ENCODE peak calls at places on chromosome X, in seven cellular contexts. T, C, Z, J, P, D and F are unnamed samples.

GRCh38 chrX:74736450-74736849 is 122.0 kb upstream of the RLIM start:
- DNase-seq in T (no peak), C (no peak), Z (no peak), J (no peak), P (no peak), D (no peak), F (no peak)

GRCh38 chrX:67949270-67949669 is 405.4 kb downstream of the AR start:
- DNase-seq in T (no peak), C (no peak), Z (no peak), J (no peak), P (no peak), D (no peak), F (no peak)

GRCh38 chrX:56995271-56995994 is at the start of gene SPIN3:
- DNase-seq in T (no peak), C (peak; percentile 58), Z (peak; percentile 79), J (peak; percentile 33), P (peak; percentile 93), D (peak; percentile 90), F (peak; percentile 84)

GRCh38 chrX:128458888-128459287 is 406.7 kb upstream of the ACTRT1 start:
- DNase-seq in T (no peak), C (no peak), Z (no peak), J (no peak), P (peak; percentile 15), D (no peak), F (no peak)

GRCh38 chrX:9493936-9494335 is 29.1 kb downstream of the TBL1X start:
- DNase-seq in T (no peak), C (peak; percentile 5), Z (no peak), J (no peak), P (no peak), D (no peak), F (no peak)

GRCh38 chrX:13837290-13837745 is 20.4 kb upstream of the GPM6B start:
- DNase-seq in T (no peak), C (no peak), Z (no peak), J (no peak), P (no peak), D (no peak), F (no peak)

GRCh38 chrX:74343970-74344622 is 40.1 kb downstream of the ZCCHC13 start:
- DNase-seq in T (peak; percentile 82), C (peak; percentile 96), Z (peak; percentile 66), J (peak; percentile 30), P (peak; percentile 93), D (no peak), F (no peak)

GRCh38 chrX:129934461-129934860 is 28.5 kb downstream of the UTP14A start:
- DNase-seq in T (no peak), C (no peak), Z (no peak), J (no peak), P (no peak), D (no peak), F (no peak)

GRCh38 chrX:8897259-8897658 is 96.1 kb upstream of the FAM9A start:
- DNase-seq in T (no peak), C (no peak), Z (no peak), J (no peak), P (no peak), D (no peak), F (no peak)

GRCh38 chrX:45449982-45450381 is 249.3 kb upstream of the DIPK2B start:
- DNase-seq in T (no peak), C (no peak), Z (no peak), J (no peak), P (no peak), D (no peak), F (no peak)

GRCh38 chrX:122816288-122816687 is 367.8 kb upstream of the GRIA3 start:
- DNase-seq in T (no peak), C (no peak), Z (no peak), J (no peak), P (no peak), D (no peak), F (no peak)

GRCh38 chrX:134721766-134722532 is 63.7 kb upstream of the PLAC1 start:
- DNase-seq in T (no peak), C (no peak), Z (no peak), J (no peak), P (no peak), D (no peak), F (no peak)

GRCh38 chrX:153922286-153922573 is 3.8 kb downstream of the ARHGAP4 start:
- DNase-seq in T (no peak), C (no peak), Z (no peak), J (no peak), P (no peak), D (no peak), F (no peak)

GRCh38 chrX:14095702-14096101 is 66.0 kb upstream of the GEMIN8 start:
- DNase-seq in T (peak; percentile 3), C (peak; percentile 38), Z (no peak), J (peak; percentile 0), P (peak; percentile 41), D (no peak), F (no peak)

GRCh38 chrX:108397627-108398392 is 40.4 kb downstream of the COL4A6 start:
- DNase-seq in T (no peak), C (peak; percentile 27), Z (no peak), J (no peak), P (peak; percentile 32), D (no peak), F (no peak)

GRCh38 chrX:38249965-38250364 is 29.3 kb upstream of the SRPX start:
- DNase-seq in T (no peak), C (peak; percentile 10), Z (no peak), J (no peak), P (no peak), D (no peak), F (no peak)

GRCh38 chrX:116897526-116897925 is 434.8 kb upstream of the CT83 start:
- DNase-seq in T (no peak), C (no peak), Z (no peak), J (no peak), P (no peak), D (no peak), F (no peak)

GRCh38 chrX:19866626-19867410 is 20.6 kb downstream of the SH3KBP1 start:
- DNase-seq in T (no peak), C (no peak), Z (no peak), J (peak; percentile 62), P (no peak), D (no peak), F (no peak)

GRCh38 chrX:19865567-19866363 is 21.6 kb downstream of the SH3KBP1 start:
- DNase-seq in T (no peak), C (no peak), Z (no peak), J (peak; percentile 63), P (no peak), D (no peak), F (no peak)

GRCh38 chrX:19869195-19869594 is 18.2 kb downstream of the SH3KBP1 start:
- DNase-seq in T (no peak), C (no peak), Z (no peak), J (no peak), P (no peak), D (no peak), F (no peak)

GRCh38 chrX:19867938-19868337 is 19.5 kb downstream of the SH3KBP1 start:
- DNase-seq in T (no peak), C (no peak), Z (no peak), J (no peak), P (no peak), D (no peak), F (no peak)

GRCh38 chrX:19867411-19867732 is 20.0 kb downstream of the SH3KBP1 start:
- DNase-seq in T (no peak), C (no peak), Z (no peak), J (no peak), P (no peak), D (no peak), F (no peak)
- H3K27ac ChIP-seq in T (peak overlapping the region; percentile 31), C (no peak overlapping the region), Z (no peak overlapping the region), J (peak overlapping the region; percentile 86), P (no peak overlapping the region), D (peak overlapping the region; percentile 70), F (no peak overlapping the region)

DNA sequence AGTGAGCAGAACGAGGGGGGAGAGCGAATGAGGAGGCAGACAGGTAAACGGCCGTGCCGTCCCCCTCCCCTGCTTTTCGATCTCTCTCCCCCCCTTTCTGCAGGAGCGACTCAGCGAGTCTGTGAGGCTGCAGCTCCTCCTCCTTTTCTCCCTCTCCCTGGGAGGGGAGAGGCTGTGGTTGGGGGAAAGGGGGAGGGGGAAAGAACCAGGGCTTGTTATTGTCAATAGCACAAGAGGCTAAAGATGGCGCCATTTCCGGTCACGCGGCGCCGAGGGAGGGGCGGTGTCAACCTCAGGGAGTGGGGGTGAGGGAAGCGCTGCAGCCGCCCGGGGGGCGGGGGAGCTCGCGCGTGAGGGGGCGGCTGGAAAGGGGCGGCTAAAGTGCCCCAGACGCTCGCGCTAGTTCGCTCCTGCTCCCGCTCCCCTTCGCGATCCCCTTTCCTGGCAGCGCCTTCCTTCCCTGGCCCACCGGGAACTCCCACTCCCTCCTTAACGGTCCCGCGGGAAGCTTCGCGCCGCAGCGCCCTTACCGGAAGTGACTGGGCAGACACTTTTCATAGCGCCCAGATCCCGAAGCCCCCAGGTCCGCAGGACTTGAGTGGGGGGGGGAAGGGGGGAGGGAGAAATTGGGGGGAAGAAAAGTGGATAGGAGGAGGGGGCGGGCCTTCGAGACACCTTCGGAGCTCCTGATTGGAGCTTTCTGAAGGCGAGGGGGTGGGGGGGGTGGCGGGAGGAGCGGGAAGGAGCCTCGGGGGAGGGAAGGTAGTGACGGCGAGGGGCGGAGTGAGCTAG is at the start of gene CUL4B:
- DNase-seq in T (peak; percentile 86), C (peak; percentile 94), Z (peak; percentile 96), J (peak; percentile 80), P (peak; percentile 96), D (peak; percentile 98), F (peak; percentile 97)
- H3K27ac ChIP-seq in T (peak within 1 kb of the TSS; percentile 99), C (peak within 1 kb of the TSS; percentile 98), Z (peak within 1 kb of the TSS; percentile 96), J (peak within 1 kb of the TSS; percentile 100), P (peak within 1 kb of the TSS; percentile 99), D (peak within 1 kb of the TSS; percentile 97), F (peak within 1 kb of the TSS; percentile 97)

DNA sequence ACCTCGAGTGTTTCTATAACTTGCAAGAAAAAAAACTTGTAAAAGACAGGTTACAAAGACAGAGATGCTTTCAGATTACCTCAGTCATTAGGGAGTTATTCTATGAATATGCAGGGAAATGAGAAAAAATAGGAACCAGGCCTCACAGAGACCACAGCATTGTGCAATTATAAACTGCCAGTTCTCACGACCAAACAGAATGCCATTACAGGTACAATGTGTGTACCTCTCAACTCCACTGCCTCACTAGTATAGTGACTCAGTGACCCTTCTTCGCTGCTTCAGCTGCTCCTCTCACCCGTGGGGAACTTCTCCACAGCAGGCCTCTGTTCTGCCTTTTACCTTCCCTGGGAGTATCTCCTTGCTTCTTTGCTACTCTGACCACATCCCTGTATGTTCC is 2.3 kb upstream of the HTATSF1 start:
- DNase-seq in T (no peak), C (no peak), Z (no peak), J (peak; percentile 54), P (no peak), D (no peak), F (no peak)
- H3K27ac ChIP-seq in T (no peak overlapping the region), C (no peak overlapping the region), Z (no peak overlapping the region), J (peak overlapping the region; percentile 95), P (no peak overlapping the region), D (no peak overlapping the region), F (no peak overlapping the region)

GRCh38 chrX:41672643-41673042 is 16.1 kb upstream of the GPR34 start:
- DNase-seq in T (no peak), C (no peak), Z (no peak), J (no peak), P (no peak), D (no peak), F (no peak)

GRCh38 chrX:41677183-41677582 is 11.6 kb upstream of the GPR34 start:
- DNase-seq in T (no peak), C (no peak), Z (no peak), J (no peak), P (no peak), D (no peak), F (no peak)

DNA sequence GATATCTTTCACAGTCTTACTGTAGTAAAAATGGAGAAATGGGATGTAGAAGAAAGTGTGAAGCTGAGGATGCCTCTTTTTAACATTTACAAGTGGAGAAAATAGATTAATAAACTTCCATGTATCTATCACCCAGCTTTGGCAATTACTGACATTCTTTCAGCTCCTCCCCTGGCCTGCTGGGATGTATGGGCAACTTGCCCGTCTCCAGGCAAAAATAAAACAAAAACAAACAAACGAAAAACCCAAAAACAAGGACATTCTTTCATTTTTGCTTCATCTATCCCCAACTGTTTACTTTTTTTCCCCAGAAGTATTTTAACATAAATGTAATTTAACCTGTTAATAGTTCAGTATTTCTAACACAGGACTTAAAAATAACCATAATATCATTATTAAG is 11.1 kb upstream of the GPR34 start:
- DNase-seq in T (no peak), C (peak; percentile 19), Z (no peak), J (no peak), P (no peak), D (no peak), F (no peak)
- H3K27ac ChIP-seq in T (no peak overlapping the region), C (peak overlapping the region; percentile 19), Z (peak overlapping the region; percentile 49), J (no peak overlapping the region), P (no peak overlapping the region), D (no peak overlapping the region), F (peak overlapping the region; percentile 42)